ENCODE peak calls at places on chromosomes 1 and 21, in four cellular contexts. C, G, N and V are unnamed samples.

GRCh38 chr1:67580671-67581403 is 104.2 kb upstream of the GADD45A start:
- DNase-seq in C (no peak), N (no peak), G (no peak), V (no peak)

GRCh38 chr21:42435401-42435800 is 31.7 kb downstream of the UBASH3A start:
- DNase-seq in N (no peak), G (no peak), C (no peak), V (no peak)

GRCh38 chr1:228338521-228339051 is 68.0 kb downstream of the TRIM11 start:
- DNase-seq in N (no peak), G (no peak), C (no peak), V (no peak)

GRCh38 chr21:45306832-45307571 is 19.3 kb upstream of the POFUT2 start:
- DNase-seq in G (peak), C (no peak), N (no peak), V (no peak)

GRCh38 chr1:42335809-42336518 is 929 bp upstream of the FOXJ3 start:
- DNase-seq in C (no peak), G (peak), N (no peak), V (no peak)

GRCh38 chr1:178946416-178946815 is 75.5 kb upstream of the ANGPTL1 start:
- DNase-seq in G (no peak), C (no peak), N (no peak), V (no peak)

GRCh38 chr21:44989538-44989888 is 49.7 kb downstream of the SLX9 start:
- DNase-seq in N (no peak), C (no peak), G (no peak), V (no peak)

GRCh38 chr21:15383588-15383987 is 318.8 kb upstream of the NRIP1 start:
- DNase-seq in C (no peak), G (no peak), N (no peak), V (no peak)

GRCh38 chr1:167491586-167492408 is 26.5 kb downstream of the CD247 start:
- DNase-seq in C (no peak), G (no peak), N (no peak), V (no peak)

GRCh38 chr1:92994105-92994712 is 32.9 kb upstream of the DIPK1A start:
- DNase-seq in C (peak), N (peak), G (peak), V (peak)